ENCODE peak calls at places on chromosomes 3 and 15, in eight cellular contexts. A is NB4, X is WERI-Rb-1, K is OCI-LY7, Z is GM12864, V is sigmoid colon, Q is WTC11, G is upper lobe of left lung. J is an unnamed sample.

GRCh38 chr15:100124936-100125626 is 216.7 kb downstream of the ADAMTS17 start:
- DNase-seq in A (no peak), X (no peak), K (no peak), Z (no peak), V (no peak), Q (no peak), G (no peak), J (no peak)

GRCh38 chr3:161372321-161373260 is 1.3 kb upstream of the SPTSSB start:
- DNase-seq in A (no peak), X (peak), K (no peak), Z (no peak), V (peak), Q (peak), G (peak), J (peak)

GRCh38 chr3:130442284-130442683 is 74.7 kb upstream of the COL6A6 start:
- DNase-seq in A (no peak), X (no peak), K (no peak), Z (no peak), V (no peak), Q (peak), G (no peak), J (no peak)

GRCh38 chr3:140187648-140188221 is 252.8 kb downstream of the CLSTN2 start:
- DNase-seq in A (no peak), X (no peak), K (no peak), Z (no peak), V (no peak), Q (no peak), G (no peak), J (no peak)

GRCh38 chr15:57205999-57206398 is 170.3 kb upstream of the CGNL1 start:
- DNase-seq in A (no peak), X (peak), K (no peak), Z (no peak), V (no peak), Q (no peak), G (no peak), J (no peak)

GRCh38 chr15:61921093-61921492 is 139.2 kb downstream of the VPS13C start:
- DNase-seq in A (no peak), X (no peak), K (no peak), Z (no peak), V (no peak), Q (no peak), G (no peak), J (no peak)

GRCh38 chr3:72145506-72146380 is 360.8 kb upstream of the PROK2 start:
- DNase-seq in A (no peak), X (no peak), K (no peak), Z (no peak), V (no peak), Q (no peak), G (no peak), J (no peak)

GRCh38 chr3:187968883-187969580 is 184.9 kb upstream of the LPP start:
- DNase-seq in A (peak), X (no peak), K (no peak), Z (no peak), V (no peak), Q (no peak), G (no peak), J (no peak)

GRCh38 chr3:133211449-133211848 is 173.3 kb downstream of the TMEM108 start:
- DNase-seq in A (peak), X (peak), K (peak), Z (peak), V (no peak), Q (no peak), G (no peak), J (no peak)

GRCh38 chr3:167228135-167228534 is 152.0 kb downstream of the ZBBX start:
- DNase-seq in A (peak), X (no peak), K (no peak), Z (no peak), V (no peak), Q (no peak), G (no peak), J (no peak)

GRCh38 chr15:50880651-50881114 is 27.8 kb upstream of the AP4E1 start:
- DNase-seq in A (peak), X (no peak), K (peak), Z (peak), V (no peak), Q (no peak), G (no peak), J (no peak)

GRCh38 chr3:56980798-56981390 is 79.6 kb upstream of the SPATA12 start:
- DNase-seq in A (peak), X (no peak), K (no peak), Z (no peak), V (no peak), Q (no peak), G (no peak), J (no peak)

GRCh38 chr3:64109438-64109837 is 86.1 kb upstream of the PSMD6 start:
- DNase-seq in A (no peak), X (peak), K (no peak), Z (no peak), V (peak), Q (no peak), G (no peak), J (no peak)

GRCh38 chr15:34890424-34890823 is 79.1 kb downstream of the AQR start:
- DNase-seq in A (no peak), X (no peak), K (no peak), Z (no peak), V (no peak), Q (no peak), G (no peak), J (no peak)

GRCh38 chr3:172129868-172130751 is 90.7 kb downstream of the FNDC3B start:
- DNase-seq in A (peak), X (no peak), K (no peak), Z (no peak), V (peak), Q (no peak), G (peak), J (no peak)

GRCh38 chr3:144033863-144034262 is 62.2 kb downstream of the DIPK2A start:
- DNase-seq in A (no peak), X (no peak), K (no peak), Z (no peak), V (no peak), Q (no peak), G (no peak), J (no peak)

GRCh38 chr15:69980311-69981059 is 117.2 kb downstream of the TLE3 start:
- DNase-seq in A (no peak), X (no peak), K (peak), Z (peak), V (no peak), Q (no peak), G (no peak), J (no peak)

GRCh38 chr15:53974813-53975212 is 3.4 kb upstream of the UNC13C start:
- DNase-seq in A (peak), X (no peak), K (no peak), Z (no peak), V (no peak), Q (no peak), G (no peak), J (no peak)

GRCh38 chr3:133488785-133489367 is 84.6 kb upstream of the CDV3 start:
- DNase-seq in A (peak), X (no peak), K (peak), Z (no peak), V (no peak), Q (no peak), G (no peak), J (no peak)

GRCh38 chr15:65033659-65034269 is 4.3 kb upstream of the MTFMT start:
- DNase-seq in A (peak), X (peak), K (peak), Z (no peak), V (no peak), Q (no peak), G (no peak), J (no peak)

GRCh38 chr15:88648357-88649214 is 9.8 kb downstream of the ISG20 start:
- DNase-seq in A (no peak), X (no peak), K (no peak), Z (no peak), V (peak), Q (no peak), G (no peak), J (peak)

GRCh38 chr3:119856695-119857094 is 74.8 kb downstream of the NR1I2 start:
- DNase-seq in A (no peak), X (no peak), K (no peak), Z (no peak), V (no peak), Q (no peak), G (no peak), J (no peak)

GRCh38 chr3:195030791-195031321 is 240.1 kb downstream of the XXYLT1 start:
- DNase-seq in A (no peak), X (no peak), K (no peak), Z (no peak), V (no peak), Q (no peak), G (peak), J (no peak)

GRCh38 chr3:189786479-189787064 is 155.4 kb downstream of the TP63 start:
- DNase-seq in A (no peak), X (no peak), K (no peak), Z (no peak), V (no peak), Q (peak), G (no peak), J (no peak)

GRCh38 chr3:137764001-137764433 is at the start of gene SOX14:
- DNase-seq in A (no peak), X (peak), K (no peak), Z (no peak), V (no peak), Q (peak), G (peak), J (no peak)

GRCh38 chr15:22979069-22979698 is 984 bp downstream of the CYFIP1 start:
- DNase-seq in A (peak), X (peak), K (no peak), Z (no peak), V (peak), Q (peak), G (peak), J (peak)

GRCh38 chr15:69908518-69909420 is 188.9 kb downstream of the TLE3 start:
- DNase-seq in A (no peak), X (no peak), K (no peak), Z (no peak), V (no peak), Q (no peak), G (no peak), J (no peak)

GRCh38 chr3:23162939-23163338 is 40.2 kb upstream of the UBE2E2 start:
- DNase-seq in A (no peak), X (no peak), K (peak), Z (peak), V (no peak), Q (no peak), G (no peak), J (no peak)

GRCh38 chr3:129592362-129593150 is 13.9 kb downstream of the PLXND1 start:
- DNase-seq in A (peak), X (peak), K (no peak), Z (no peak), V (peak), Q (peak), G (peak), J (no peak)

GRCh38 chr15:49468440-49468839 is 45.4 kb downstream of the FGF7 start:
- DNase-seq in A (no peak), X (no peak), K (no peak), Z (no peak), V (no peak), Q (no peak), G (no peak), J (no peak)

GRCh38 chr3:117706037-117706436 is 996.5 kb downstream of the TUSC7 start:
- DNase-seq in A (no peak), X (no peak), K (no peak), Z (no peak), V (no peak), Q (no peak), G (no peak), J (no peak)

GRCh38 chr15:74050127-74050526 is 32.2 kb downstream of the GOLGA6A start:
- DNase-seq in A (no peak), X (peak), K (no peak), Z (no peak), V (no peak), Q (peak), G (no peak), J (no peak)

GRCh38 chr3:174330303-174330702 is 528.8 kb upstream of the NAALADL2 start:
- DNase-seq in A (no peak), X (no peak), K (no peak), Z (no peak), V (no peak), Q (no peak), G (no peak), J (no peak)

GRCh38 chr3:141523615-141524375 is 37.0 kb downstream of the RASA2 start:
- DNase-seq in A (no peak), X (no peak), K (no peak), Z (no peak), V (no peak), Q (no peak), G (no peak), J (no peak)

GRCh38 chr3:170128259-170128976 is 53.1 kb downstream of the PHC3 start:
- DNase-seq in A (peak), X (no peak), K (peak), Z (peak), V (no peak), Q (no peak), G (no peak), J (no peak)

GRCh38 chr3:100717637-100718487 is 8.6 kb downstream of the TFG start:
- DNase-seq in A (no peak), X (no peak), K (no peak), Z (no peak), V (no peak), Q (no peak), G (no peak), J (no peak)

GRCh38 chr15:34359416-34359815 is 7.6 kb downstream of the LPCAT4 start:
- DNase-seq in A (no peak), X (no peak), K (no peak), Z (no peak), V (no peak), Q (no peak), G (no peak), J (no peak)

GRCh38 chr15:62706361-62706760 is 336.2 kb upstream of the TPM1 start:
- DNase-seq in A (no peak), X (no peak), K (peak), Z (no peak), V (no peak), Q (no peak), G (no peak), J (no peak)

DNA sequence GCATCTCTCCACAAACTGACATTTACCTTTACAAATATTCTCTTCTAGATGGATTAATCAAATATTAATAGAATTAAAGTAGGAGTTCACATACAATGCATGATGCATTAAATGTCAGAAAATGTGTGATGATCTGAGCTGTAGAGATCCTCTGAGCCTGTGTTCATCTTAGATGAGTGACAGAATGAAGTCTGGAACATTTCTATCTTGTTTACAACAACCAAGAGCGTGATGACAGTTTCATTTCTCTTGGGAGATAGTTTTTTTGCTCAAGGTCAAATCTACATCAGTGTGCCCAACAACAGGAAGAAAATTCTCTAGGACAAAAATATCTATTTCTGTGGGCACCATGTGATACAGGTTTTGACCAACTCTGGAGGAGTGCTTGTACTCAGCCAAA is 211.9 kb downstream of the MYRIP start:
- DNase-seq in A (no peak), X (no peak), K (no peak), Z (no peak), V (no peak), Q (no peak), G (no peak), J (no peak)
- TF ChIP-seq CTCF in A (no peak), X (no peak), K (no peak), Z (no peak), V (no peak), Q (no peak), G (no peak), J (no peak)

GRCh38 chr3:186102687-186103086 is 6.2 kb downstream of the ETV5 start:
- DNase-seq in A (no peak), X (no peak), K (no peak), Z (no peak), V (no peak), Q (no peak), G (no peak), J (no peak)
- TF ChIP-seq CTCF in A (no peak), X (no peak), K (no peak), Z (no peak), V (no peak), Q (no peak), G (no peak), J (no peak)

GRCh38 chr15:59105839-59106238 is 893 bp downstream of the CCNB2 start:
- DNase-seq in A (no peak), X (no peak), K (peak), Z (no peak), V (no peak), Q (no peak), G (no peak), J (no peak)
- TF ChIP-seq CTCF in A (no peak), X (no peak), K (peak), Z (no peak), V (no peak), Q (no peak), G (no peak), J (no peak)

DNA sequence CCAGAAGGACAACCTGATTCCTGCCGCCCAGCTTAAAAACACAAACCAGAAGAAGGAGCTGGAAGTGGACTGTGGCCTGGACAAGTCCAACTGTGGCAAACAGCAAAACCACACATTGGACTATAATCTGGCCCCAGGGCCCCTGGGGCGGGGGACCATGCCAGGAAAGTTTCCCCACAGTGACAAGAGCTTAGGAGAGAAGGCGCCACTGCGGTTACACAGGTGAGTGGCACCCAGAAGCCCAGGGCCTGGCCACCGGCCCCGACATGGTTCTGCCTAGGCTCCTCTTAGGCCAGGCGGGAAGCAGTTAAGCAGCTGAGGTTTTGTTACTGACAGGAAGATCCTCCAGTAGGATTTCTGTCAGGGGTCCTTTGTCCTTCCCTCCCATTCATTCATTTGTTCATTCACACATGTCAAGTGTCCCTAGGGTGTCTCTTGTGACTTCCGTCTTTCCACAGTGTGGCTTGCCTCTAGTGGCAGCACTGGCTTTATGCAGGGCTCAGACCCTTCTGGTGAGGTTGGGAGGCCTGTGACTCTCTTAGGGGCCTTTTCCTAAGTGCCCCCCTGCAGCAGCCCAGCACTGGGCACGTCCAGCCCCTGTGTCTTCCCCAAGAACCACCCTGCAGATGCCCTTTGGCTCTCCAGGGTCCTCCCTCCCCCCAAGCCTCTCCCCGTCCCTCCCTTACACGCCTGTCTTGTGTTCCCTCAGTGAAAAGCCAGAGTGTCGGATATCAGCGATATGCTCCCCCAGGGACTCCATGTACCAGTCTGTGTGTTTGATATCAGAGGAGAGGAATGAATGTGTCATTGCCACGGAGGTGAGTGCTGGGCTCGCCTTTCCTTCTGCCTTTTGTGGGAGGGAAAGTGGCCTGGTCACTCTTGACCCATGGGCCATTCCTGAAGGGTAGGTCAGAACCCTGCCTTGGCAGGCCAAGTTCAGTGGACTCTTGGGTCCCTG is 7.8 kb downstream of the DLL4 start:
- DNase-seq in A (no peak), X (no peak), K (peak), Z (no peak), V (no peak), Q (no peak), G (no peak), J (no peak)
- TF ChIP-seq CTCF in A (no peak), X (no peak), K (peak), Z (peak), V (no peak), Q (no peak), G (no peak), J (peak)

DNA sequence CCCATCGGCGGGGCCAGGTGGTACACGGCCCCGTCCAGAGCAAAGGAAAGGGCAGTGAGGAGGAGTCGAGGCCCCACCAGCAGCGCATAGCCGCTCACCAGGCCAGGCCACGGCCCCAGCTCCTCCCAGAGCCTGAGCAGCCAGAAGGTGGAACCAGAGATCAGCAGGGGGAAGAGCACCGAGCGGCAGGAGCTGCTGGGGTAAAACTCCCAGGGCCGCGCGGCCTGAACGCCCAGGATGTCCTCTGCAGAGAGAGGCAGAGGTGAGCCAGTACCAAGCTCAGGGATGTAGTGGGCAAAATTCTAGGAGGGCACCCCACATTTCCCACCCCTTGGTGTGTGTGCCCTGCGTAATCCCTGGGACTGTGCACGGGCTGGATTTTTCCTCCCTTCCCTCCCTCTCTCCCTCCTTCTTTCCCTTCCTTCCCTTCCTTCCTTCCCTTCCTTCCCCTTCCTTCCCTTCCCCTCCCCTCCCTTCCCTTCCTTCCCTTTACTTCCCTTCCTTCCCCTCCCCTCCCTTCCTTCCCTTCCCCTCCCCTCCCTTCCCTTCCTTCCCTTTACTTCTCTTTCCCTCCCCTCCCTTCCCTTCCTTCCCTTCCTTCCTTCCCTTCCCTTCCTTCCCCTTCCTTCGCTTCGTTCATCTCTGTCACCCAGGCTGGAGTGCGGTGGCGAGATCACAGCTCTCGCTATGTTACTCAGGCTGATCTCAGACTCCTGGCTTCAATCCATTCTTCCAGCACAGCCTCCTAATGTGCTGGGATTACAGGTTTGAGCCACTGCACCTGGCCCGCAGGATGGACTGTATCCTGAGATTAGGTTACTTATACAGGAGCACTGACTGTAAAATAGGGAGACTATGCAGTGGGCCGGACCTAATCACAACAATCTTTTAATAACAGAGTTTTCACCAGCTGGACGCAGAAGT is 6.4 kb upstream of the NCBP2 start:
- DNase-seq in A (peak), X (peak), K (no peak), Z (no peak), V (no peak), Q (peak), G (peak), J (no peak)
- TF ChIP-seq CTCF in A (peak), X (peak), K (no peak), Z (no peak), V (no peak), Q (no peak), G (no peak), J (no peak)

GRCh38 chr15:59746777-59747176 is 57.7 kb upstream of the BNIP2 start:
- DNase-seq in A (peak), X (no peak), K (peak), Z (no peak), V (no peak), Q (no peak), G (no peak), J (no peak)

GRCh38 chr15:59751552-59752413 is 62.7 kb upstream of the BNIP2 start:
- DNase-seq in A (peak), X (no peak), K (peak), Z (no peak), V (no peak), Q (no peak), G (no peak), J (no peak)
- TF ChIP-seq CTCF in A (peak), X (peak), K (peak), Z (peak), V (no peak), Q (peak), G (peak), J (peak)

DNA sequence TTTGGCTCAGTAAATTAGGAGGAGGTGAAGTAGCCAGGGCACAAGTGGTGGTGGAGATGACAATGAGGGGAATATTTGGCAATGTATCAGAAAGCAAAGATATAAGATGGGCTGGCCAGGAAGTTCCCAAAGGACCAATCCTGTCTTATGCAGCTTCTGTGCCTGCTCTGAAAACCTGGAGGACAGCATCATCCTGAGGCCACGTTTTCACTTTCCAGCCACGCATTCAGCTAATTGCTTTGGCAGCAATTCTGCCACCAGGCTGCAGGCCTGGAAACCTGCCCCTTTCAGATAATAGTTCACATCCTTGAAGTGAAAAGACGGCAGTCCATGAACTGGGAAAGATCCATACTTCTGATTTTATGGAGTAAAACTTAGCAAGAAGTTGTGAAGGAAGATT is 682.4 kb downstream of the GRM7 start:
- DNase-seq in A (no peak), X (no peak), K (no peak), Z (no peak), V (no peak), Q (no peak), G (no peak), J (no peak)
- TF ChIP-seq CTCF in A (no peak), X (no peak), K (no peak), Z (no peak), V (no peak), Q (no peak), G (no peak), J (no peak)

J was measured in type B pancreatic cell.